ENCODE peak calls at places on chromosomes 1 and 21, in five cellular contexts. One of them, this sample, is unnamed.

GRCh38 chr21:45695086-45695485 is 51.6 kb downstream of the PCBP3 start:
- DNase-seq in cardiac fibroblast: no peak
- DNase-seq in AG10803: no peak
- DNase-seq in mesothelial cell of epicardium: no peak
- DNase-seq in glutamatergic neuron: no peak
- DNase-seq in this sample: no peak

GRCh38 chr1:109669246-109669948 is 1.5 kb downstream of the GSTM2 start:
- DNase-seq in cardiac fibroblast: no peak
- DNase-seq in glutamatergic neuron: no peak
- DNase-seq in AG10803: no peak
- DNase-seq in mesothelial cell of epicardium: no peak
- DNase-seq in this sample: no peak

GRCh38 chr1:226708967-226709396 is 30.1 kb downstream of the ITPKB start:
- DNase-seq in mesothelial cell of epicardium: no peak
- DNase-seq in glutamatergic neuron: peak; percentile 51
- DNase-seq in AG10803: no peak
- DNase-seq in cardiac fibroblast: no peak
- DNase-seq in this sample: peak; percentile 19

GRCh38 chr1:53369761-53370160 is 41.9 kb upstream of the LRP8 start:
- DNase-seq in cardiac fibroblast: no peak
- DNase-seq in glutamatergic neuron: no peak
- DNase-seq in mesothelial cell of epicardium: peak; percentile 32
- DNase-seq in AG10803: no peak
- DNase-seq in this sample: no peak

GRCh38 chr1:218813247-218813646 is 360.4 kb upstream of the LYPLAL1 start:
- DNase-seq in mesothelial cell of epicardium: no peak
- DNase-seq in glutamatergic neuron: no peak
- DNase-seq in cardiac fibroblast: peak; percentile 39
- DNase-seq in AG10803: no peak
- DNase-seq in this sample: peak; percentile 69

GRCh38 chr1:27724961-27725373 is 794 bp upstream of the FAM76A start:
- DNase-seq in glutamatergic neuron: peak; percentile 32
- DNase-seq in mesothelial cell of epicardium: no peak
- DNase-seq in AG10803: peak; percentile 6
- DNase-seq in cardiac fibroblast: no peak
- DNase-seq in this sample: no peak

GRCh38 chr1:203359010-203359571 is 8.2 kb upstream of the FMOD start:
- DNase-seq in mesothelial cell of epicardium: no peak
- DNase-seq in AG10803: peak; percentile 71
- DNase-seq in glutamatergic neuron: no peak
- DNase-seq in cardiac fibroblast: no peak
- DNase-seq in this sample: peak; percentile 60

GRCh38 chr1:7388488-7389185 is 382.5 kb upstream of the VAMP3 start:
- DNase-seq in mesothelial cell of epicardium: peak; percentile 38
- DNase-seq in AG10803: peak; percentile 13
- DNase-seq in cardiac fibroblast: peak; percentile 22
- DNase-seq in glutamatergic neuron: no peak
- DNase-seq in this sample: peak; percentile 39

GRCh38 chr21:27206368-27206982 is 239.6 kb upstream of the ADAMTS5 start:
- DNase-seq in AG10803: peak; percentile 78
- DNase-seq in cardiac fibroblast: no peak
- DNase-seq in glutamatergic neuron: no peak
- DNase-seq in mesothelial cell of epicardium: no peak
- DNase-seq in this sample: no peak

GRCh38 chr1:209770636-209771415 is 13.5 kb downstream of the C1orf74 start:
- DNase-seq in cardiac fibroblast: no peak
- DNase-seq in AG10803: no peak
- DNase-seq in glutamatergic neuron: no peak
- DNase-seq in mesothelial cell of epicardium: no peak
- DNase-seq in this sample: no peak

DNA sequence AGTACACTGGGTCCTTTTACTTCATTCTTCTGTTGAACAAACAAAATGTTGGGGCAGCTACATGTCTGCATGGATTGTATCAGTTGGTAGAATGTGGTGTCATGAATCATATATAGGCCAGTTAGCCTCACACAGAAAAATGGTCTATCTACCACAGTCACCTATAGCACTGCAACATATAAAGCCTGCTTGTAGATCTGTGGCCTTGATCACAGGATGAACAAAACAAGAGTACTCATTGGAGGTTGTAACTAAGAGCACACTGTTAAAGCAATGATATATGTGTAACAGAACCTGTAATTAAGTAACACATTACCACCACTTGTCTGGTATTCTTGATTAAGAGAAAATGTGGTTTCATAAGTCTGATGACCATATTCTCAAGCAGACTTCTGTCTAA is 167.3 kb upstream of the SGIP1 start:
- DNase-seq in mesothelial cell of epicardium: no peak
- DNase-seq in cardiac fibroblast: no peak
- DNase-seq in AG10803: no peak
- DNase-seq in glutamatergic neuron: no peak
- DNase-seq in this sample: no peak
- TF ChIP-seq CTCF in mesothelial cell of epicardium: no peak
- TF ChIP-seq CTCF in cardiac fibroblast: no peak
- TF ChIP-seq CTCF in AG10803: no peak
- TF ChIP-seq CTCF in glutamatergic neuron: no peak
- TF ChIP-seq CTCF in this sample: no peak

DNA sequence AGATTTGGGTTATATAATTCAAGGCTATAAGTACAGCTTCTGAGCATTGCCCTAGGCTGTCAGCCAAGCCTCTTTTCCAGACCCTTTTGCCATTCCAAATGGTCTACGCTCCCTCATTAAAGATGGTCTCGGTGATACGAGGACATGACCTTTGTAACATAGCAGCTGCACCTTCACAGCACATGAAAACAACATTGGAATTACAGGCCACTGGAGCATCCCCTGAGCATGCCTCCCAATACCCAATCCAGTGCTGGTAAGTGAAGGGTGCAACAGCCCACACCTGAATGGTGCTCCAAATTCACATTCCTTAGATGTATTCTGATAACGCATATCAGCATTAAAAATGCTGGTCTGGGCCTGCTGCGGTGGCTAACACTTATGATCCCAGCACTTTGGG is 20.1 kb upstream of the PTPRF start:
- DNase-seq in glutamatergic neuron: no peak
- DNase-seq in mesothelial cell of epicardium: no peak
- DNase-seq in cardiac fibroblast: no peak
- DNase-seq in AG10803: no peak
- DNase-seq in this sample: no peak
- TF ChIP-seq CTCF in glutamatergic neuron: no peak
- TF ChIP-seq CTCF in mesothelial cell of epicardium: no peak
- TF ChIP-seq CTCF in cardiac fibroblast: no peak
- TF ChIP-seq CTCF in AG10803: no peak
- TF ChIP-seq CTCF in this sample: no peak

GRCh38 chr1:234212764-234213406 is 160.4 kb upstream of the COA6 start:
- DNase-seq in AG10803: peak; percentile 23
- DNase-seq in cardiac fibroblast: peak; percentile 28
- DNase-seq in glutamatergic neuron: no peak
- DNase-seq in mesothelial cell of epicardium: no peak
- DNase-seq in this sample: peak; percentile 25
- TF ChIP-seq CTCF in AG10803: peak; percentile 33
- TF ChIP-seq CTCF in cardiac fibroblast: peak; percentile 7
- TF ChIP-seq CTCF in glutamatergic neuron: peak; percentile 59
- TF ChIP-seq CTCF in mesothelial cell of epicardium: no peak
- TF ChIP-seq CTCF in this sample: peak; percentile 35

GRCh38 chr1:38964140-38964548 is 22.5 kb upstream of the RHBDL2 start:
- DNase-seq in glutamatergic neuron: no peak
- DNase-seq in AG10803: no peak
- DNase-seq in cardiac fibroblast: no peak
- DNase-seq in mesothelial cell of epicardium: no peak
- DNase-seq in this sample: no peak
- TF ChIP-seq CTCF in glutamatergic neuron: no peak
- TF ChIP-seq CTCF in AG10803: no peak
- TF ChIP-seq CTCF in cardiac fibroblast: peak; percentile 7
- TF ChIP-seq CTCF in mesothelial cell of epicardium: no peak
- TF ChIP-seq CTCF in this sample: no peak

GRCh38 chr21:41769521-41769920 is 2.7 kb upstream of the RIPK4 start:
- DNase-seq in glutamatergic neuron: no peak
- DNase-seq in mesothelial cell of epicardium: no peak
- DNase-seq in AG10803: no peak
- DNase-seq in cardiac fibroblast: no peak
- DNase-seq in this sample: no peak

GRCh38 chr21:41769106-41769505 is 2.3 kb upstream of the RIPK4 start:
- DNase-seq in AG10803: no peak
- DNase-seq in cardiac fibroblast: no peak
- DNase-seq in glutamatergic neuron: no peak
- DNase-seq in mesothelial cell of epicardium: no peak
- DNase-seq in this sample: no peak

GRCh38 chr21:41769933-41770332 is 3.1 kb upstream of the RIPK4 start:
- DNase-seq in cardiac fibroblast: no peak
- DNase-seq in glutamatergic neuron: no peak
- DNase-seq in AG10803: no peak
- DNase-seq in mesothelial cell of epicardium: no peak
- DNase-seq in this sample: no peak

GRCh38 chr21:41767606-41768370 is 936 bp upstream of the RIPK4 start:
- DNase-seq in glutamatergic neuron: no peak
- DNase-seq in mesothelial cell of epicardium: no peak
- DNase-seq in cardiac fibroblast: peak; percentile 21
- DNase-seq in AG10803: no peak
- DNase-seq in this sample: no peak

GRCh38 chr21:41768371-41769042 is 1.7 kb upstream of the RIPK4 start:
- DNase-seq in glutamatergic neuron: no peak
- DNase-seq in AG10803: peak; percentile 70
- DNase-seq in mesothelial cell of epicardium: no peak
- DNase-seq in cardiac fibroblast: peak; percentile 70
- DNase-seq in this sample: peak; percentile 79
- TF ChIP-seq CTCF in glutamatergic neuron: no peak
- TF ChIP-seq CTCF in AG10803: peak; percentile 52
- TF ChIP-seq CTCF in mesothelial cell of epicardium: no peak
- TF ChIP-seq CTCF in cardiac fibroblast: peak; percentile 39
- TF ChIP-seq CTCF in this sample: peak; percentile 28

GRCh38 chr1:211257831-211258225 is 1.3 kb upstream of the RCOR3 start:
- DNase-seq in mesothelial cell of epicardium: no peak
- DNase-seq in cardiac fibroblast: no peak
- DNase-seq in AG10803: peak; percentile 12
- DNase-seq in glutamatergic neuron: no peak
- DNase-seq in this sample: no peak

GRCh38 chr1:211259596-211260126 is 495 bp downstream of the RCOR3 start:
- DNase-seq in cardiac fibroblast: no peak
- DNase-seq in AG10803: peak; percentile 53
- DNase-seq in mesothelial cell of epicardium: no peak
- DNase-seq in glutamatergic neuron: peak; percentile 72
- DNase-seq in this sample: peak; percentile 46

GRCh38 chr1:211258756-211259595 is at the start of gene RCOR3:
- DNase-seq in AG10803: peak; percentile 97
- DNase-seq in mesothelial cell of epicardium: peak; percentile 91
- DNase-seq in glutamatergic neuron: peak; percentile 96
- DNase-seq in cardiac fibroblast: peak; percentile 93
- DNase-seq in this sample: peak; percentile 81

GRCh38 chr1:211260161-211261107 is 1.3 kb downstream of the RCOR3 start:
- DNase-seq in cardiac fibroblast: peak; percentile 66
- DNase-seq in glutamatergic neuron: peak; percentile 87
- DNase-seq in mesothelial cell of epicardium: peak; percentile 79
- DNase-seq in AG10803: peak; percentile 78
- DNase-seq in this sample: peak; percentile 62

DNA sequence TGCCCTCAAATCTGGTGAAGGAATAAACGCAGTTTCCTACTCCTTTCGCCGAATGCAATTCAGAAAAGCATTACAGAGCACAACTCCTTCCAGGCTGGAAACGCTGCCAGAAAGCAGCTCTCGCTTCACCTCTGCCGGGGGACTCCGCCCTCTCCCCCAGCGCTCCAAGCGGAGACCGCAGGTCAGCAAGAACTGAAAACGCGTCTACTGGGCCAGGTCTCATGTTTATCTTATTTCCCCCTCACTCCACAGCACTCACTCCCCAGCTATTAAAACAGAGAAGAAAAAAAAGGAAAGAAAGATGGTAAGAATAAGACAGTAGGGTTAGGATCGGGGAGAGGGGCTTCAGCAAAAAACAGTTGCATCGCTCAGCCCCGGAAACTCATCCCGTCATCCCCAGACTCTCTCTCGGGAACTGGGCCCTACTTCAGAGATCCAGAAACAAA is 833 bp upstream of the RCOR3 start:
- DNase-seq in glutamatergic neuron: peak; percentile 79
- DNase-seq in AG10803: peak; percentile 78
- DNase-seq in cardiac fibroblast: peak; percentile 76
- DNase-seq in mesothelial cell of epicardium: peak; percentile 64
- DNase-seq in this sample: peak; percentile 71
- TF ChIP-seq CTCF in glutamatergic neuron: no peak
- TF ChIP-seq CTCF in AG10803: peak; percentile 34
- TF ChIP-seq CTCF in cardiac fibroblast: peak; percentile 24
- TF ChIP-seq CTCF in mesothelial cell of epicardium: no peak
- TF ChIP-seq CTCF in this sample: no peak

DNA sequence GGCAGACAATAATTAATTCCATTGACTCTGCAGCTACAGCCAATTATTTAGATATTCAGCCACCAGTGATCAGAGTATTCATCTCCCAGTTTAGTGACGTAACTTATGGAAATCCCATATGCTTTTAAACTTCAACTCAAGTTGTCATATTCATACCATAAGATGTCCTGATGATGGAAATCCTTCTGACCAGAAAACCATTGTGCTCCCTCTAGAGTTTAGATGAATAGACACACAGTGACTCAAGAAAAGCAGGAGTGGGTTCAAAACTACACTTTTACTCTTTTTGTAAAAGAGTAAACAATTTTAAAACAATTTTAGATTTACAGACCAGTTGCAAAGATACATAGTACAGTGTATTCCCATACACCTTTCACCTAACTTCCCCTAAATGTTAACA is 463.7 kb downstream of the KCNT2 start:
- DNase-seq in glutamatergic neuron: no peak
- DNase-seq in AG10803: no peak
- DNase-seq in mesothelial cell of epicardium: no peak
- DNase-seq in cardiac fibroblast: no peak
- DNase-seq in this sample: no peak
- TF ChIP-seq CTCF in glutamatergic neuron: no peak
- TF ChIP-seq CTCF in AG10803: no peak
- TF ChIP-seq CTCF in mesothelial cell of epicardium: no peak
- TF ChIP-seq CTCF in cardiac fibroblast: no peak
- TF ChIP-seq CTCF in this sample: no peak

GRCh38 chr1:216726435-216726834 is 3.2 kb upstream of the ESRRG start:
- DNase-seq in cardiac fibroblast: no peak
- DNase-seq in glutamatergic neuron: no peak
- DNase-seq in mesothelial cell of epicardium: no peak
- DNase-seq in AG10803: no peak
- DNase-seq in this sample: no peak
- TF ChIP-seq CTCF in cardiac fibroblast: no peak
- TF ChIP-seq CTCF in glutamatergic neuron: peak; percentile 60
- TF ChIP-seq CTCF in mesothelial cell of epicardium: peak; percentile 52
- TF ChIP-seq CTCF in AG10803: no peak
- TF ChIP-seq CTCF in this sample: no peak